ENCODE peak calls at places on chromosomes 16 and 17, in five cellular contexts. M, S, O, Z and A are unnamed samples.

GRCh38 chr16:57810197-57811024 is 8.1 kb upstream of the KIFC3 start:
- DNase-seq in O (no peak), M (peak), S (peak), Z (peak), A (no peak)

GRCh38 chr17:78996781-78997201 is 12.8 kb downstream of the CANT1 start:
- DNase-seq in Z (no peak), S (no peak), O (no peak), M (no peak), A (no peak)

GRCh38 chr17:70121136-70121535 is 46.1 kb downstream of the KCNJ16 start:
- DNase-seq in M (no peak), Z (no peak), O (no peak), S (no peak), A (no peak)

GRCh38 chr17:73770115-73770848 is 126.0 kb upstream of the SDK2 start:
- DNase-seq in Z (no peak), S (peak), M (peak), O (no peak), A (peak)

GRCh38 chr16:85834741-85835140 is 35.2 kb downstream of the COX4I1 start:
- DNase-seq in S (no peak), O (no peak), Z (no peak), M (no peak), A (no peak)

GRCh38 chr17:44398692-44399691 is 9.5 kb upstream of the ITGA2B start:
- DNase-seq in O (no peak), M (no peak), Z (no peak), S (no peak), A (no peak)

GRCh38 chr17:63295839-63296590 is 150.1 kb downstream of the CYB561 start:
- DNase-seq in S (no peak), O (no peak), M (no peak), Z (no peak), A (no peak)

GRCh38 chr17:50027639-50028206 is 28.2 kb upstream of the ITGA3 start:
- DNase-seq in S (no peak), M (peak), Z (no peak), O (no peak), A (no peak)

GRCh38 chr16:89154390-89155183 is 17.0 kb upstream of the CDH15 start:
- DNase-seq in O (no peak), M (no peak), S (no peak), Z (no peak), A (no peak)

GRCh38 chr17:76385892-76386786 is 1.7 kb downstream of the SPHK1 start:
- DNase-seq in O (peak), M (peak), S (peak), Z (peak), A (peak)

GRCh38 chr16:80274576-80275191 is 266.1 kb upstream of the DYNLRB2 start:
- DNase-seq in M (peak), O (no peak), Z (no peak), S (no peak), A (no peak)

GRCh38 chr16:87918314-87918713 is 18.0 kb downstream of the CA5A start:
- DNase-seq in S (no peak), Z (no peak), M (peak), O (no peak), A (no peak)

GRCh38 chr17:691423-691822 is 23.2 kb downstream of the VPS53 start:
- DNase-seq in O (no peak), S (no peak), M (peak), Z (no peak), A (no peak)

GRCh38 chr16:10981697-10982216 is 37.4 kb downstream of the CLEC16A start:
- DNase-seq in Z (no peak), O (peak), M (no peak), S (no peak), A (no peak)

GRCh38 chr17:40151414-40151955 is 11.1 kb downstream of the CASC3 start:
- DNase-seq in M (no peak), Z (no peak), S (no peak), O (no peak), A (no peak)

GRCh38 chr17:27382025-27382424 is 74.2 kb upstream of the KSR1 start:
- DNase-seq in M (no peak), Z (no peak), O (no peak), S (no peak), A (no peak)

GRCh38 chr16:8686031-8686621 is 11.7 kb downstream of the ABAT start:
- DNase-seq in Z (no peak), S (no peak), O (no peak), M (no peak), A (peak)

GRCh38 chr17:11719852-11720251 is 121.6 kb downstream of the DNAH9 start:
- DNase-seq in O (no peak), Z (no peak), S (no peak), M (no peak), A (no peak)

GRCh38 chr17:66549312-66549705 is 246.9 kb downstream of the PRKCA start:
- DNase-seq in Z (no peak), S (no peak), M (peak), O (no peak), A (no peak)

GRCh38 chr16:64412578-64413280 is 709.1 kb downstream of the CDH11 start:
- DNase-seq in O (no peak), Z (no peak), M (peak), S (no peak), A (no peak)

GRCh38 chr17:35390663-35391062 is 17.2 kb upstream of the SLFN11 start:
- DNase-seq in M (no peak), S (no peak), O (no peak), Z (no peak), A (no peak)

GRCh38 chr16:54503436-54503835 is 216.8 kb upstream of the IRX3 start:
- DNase-seq in S (no peak), O (no peak), Z (no peak), M (no peak), A (no peak)

GRCh38 chr16:4537376-4538066 is 1.1 kb downstream of the CDIP1 start:
- DNase-seq in Z (no peak), S (no peak), M (no peak), O (no peak), A (no peak)

GRCh38 chr16:22139008-22139407 is 23.3 kb upstream of the SDR42E2 start:
- DNase-seq in M (no peak), S (no peak), Z (no peak), O (no peak), A (peak)

GRCh38 chr16:28936784-28937155 is 5.0 kb downstream of the CD19 start:
- DNase-seq in S (no peak), M (no peak), Z (no peak), O (no peak), A (no peak)

GRCh38 chr16:82603784-82604411 is 22.9 kb upstream of the CDH13 start:
- DNase-seq in M (peak), Z (no peak), O (peak), S (no peak), A (no peak)

GRCh38 chr17:81508639-81509047 is 4.0 kb downstream of the ACTG1 start:
- DNase-seq in M (peak), O (peak), S (no peak), Z (no peak), A (no peak)

GRCh38 chr17:80743181-80743771 is 198.6 kb downstream of the RPTOR start:
- DNase-seq in O (no peak), Z (peak), S (no peak), M (no peak), A (peak)

GRCh38 chr17:65193305-65194293 is 56.4 kb downstream of the RGS9 start:
- DNase-seq in S (no peak), O (no peak), M (peak), Z (no peak), A (no peak)